ENCODE peak calls at places on chromosome 15, in seven cellular contexts. Y is MM.1S, M is lower leg skin, O is activated B cell treated with CpG ODN at 0.5 μM for 24 hours, S is heart left ventricle, E is colonic mucosa, I is mucosa of descending colon. G is an unnamed sample.
A peak's percentile ranks its signal among the peaks of the same experiment; 100 is the strongest.

GRCh38 chr15:25846377-25846776 is 16.8 kb downstream of the ATP10A start:
- DNase-seq in Y (no peak), M (no peak), O (no peak), S (no peak), E (no peak), I (no peak), G (no peak)

GRCh38 chr15:70466895-70467529 is 296.3 kb downstream of the UACA start:
- DNase-seq in Y (peak; percentile 78), M (peak; percentile 48), O (no peak), S (peak; percentile 39), E (peak; percentile 52), I (no peak), G (peak; percentile 60)

GRCh38 chr15:92819312-92820232 is 80.6 kb upstream of the CHD2 start:
- DNase-seq in Y (no peak), M (no peak), O (no peak), S (no peak), E (no peak), I (peak; percentile 25), G (no peak)

GRCh38 chr15:92915766-92916435 is 15.8 kb downstream of the CHD2 start:
- DNase-seq in Y (no peak), M (no peak), O (no peak), S (no peak), E (no peak), I (no peak), G (no peak)

GRCh38 chr15:100094127-100094510 is 247.7 kb downstream of the ADAMTS17 start:
- DNase-seq in Y (no peak), M (peak; percentile 3), O (no peak), S (no peak), E (no peak), I (no peak), G (no peak)

GRCh38 chr15:93036922-93037321 is 52.1 kb downstream of the RGMA start:
- DNase-seq in Y (no peak), M (no peak), O (no peak), S (no peak), E (no peak), I (no peak), G (no peak)

GRCh38 chr15:78061963-78062427 is 15.5 kb downstream of the TBC1D2B start:
- DNase-seq in Y (peak; percentile 82), M (no peak), O (no peak), S (no peak), E (no peak), I (no peak), G (no peak)

GRCh38 chr15:30865257-30865656 is 38.5 kb upstream of the FAN1 start:
- DNase-seq in Y (no peak), M (no peak), O (no peak), S (no peak), E (no peak), I (no peak), G (no peak)

GRCh38 chr15:92011611-92012367 is 158.3 kb downstream of the SLCO3A1 start:
- DNase-seq in Y (no peak), M (no peak), O (no peak), S (no peak), E (no peak), I (no peak), G (no peak)

GRCh38 chr15:35546581-35547381 is 816 bp upstream of the DPH6 start:
- DNase-seq in Y (no peak), M (peak; percentile 26), O (no peak), S (peak; percentile 24), E (peak; percentile 29), I (no peak), G (no peak)

GRCh38 chr15:59020321-59020720 is 32.9 kb downstream of the RNF111 start:
- DNase-seq in Y (no peak), M (no peak), O (no peak), S (no peak), E (no peak), I (no peak), G (no peak)

GRCh38 chr15:70099966-70100494 is 2.3 kb upstream of the TLE3 start:
- DNase-seq in Y (peak; percentile 68), M (no peak), O (no peak), S (no peak), E (no peak), I (no peak), G (no peak)

DNA sequence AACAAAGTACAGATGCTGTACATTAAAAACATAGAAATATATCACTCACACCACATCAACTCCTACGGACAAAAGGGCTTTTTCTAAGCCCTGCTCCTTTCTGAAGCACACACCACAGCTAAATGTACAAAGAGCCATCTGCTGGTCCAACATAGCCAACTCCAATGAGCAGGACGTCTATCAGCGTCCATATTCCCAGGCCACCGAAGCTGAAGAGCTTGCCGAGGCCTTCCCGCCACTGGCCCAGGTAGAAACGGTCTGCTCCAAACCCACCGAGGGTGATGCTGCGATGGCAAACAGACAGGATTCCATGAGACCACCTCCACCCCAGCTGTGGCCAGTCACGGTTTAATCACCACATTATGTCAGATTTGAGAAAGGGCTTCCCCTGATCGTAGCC is 9.8 kb downstream of the TM2D3 start:
- DNase-seq in Y (no peak), M (no peak), O (no peak), S (no peak), E (no peak), I (no peak), G (no peak)
- TF ChIP-seq CTCF in Y (peak; percentile 26), M (no peak), O (no peak), S (no peak), E (no peak), I (no peak), G (no peak)

DNA sequence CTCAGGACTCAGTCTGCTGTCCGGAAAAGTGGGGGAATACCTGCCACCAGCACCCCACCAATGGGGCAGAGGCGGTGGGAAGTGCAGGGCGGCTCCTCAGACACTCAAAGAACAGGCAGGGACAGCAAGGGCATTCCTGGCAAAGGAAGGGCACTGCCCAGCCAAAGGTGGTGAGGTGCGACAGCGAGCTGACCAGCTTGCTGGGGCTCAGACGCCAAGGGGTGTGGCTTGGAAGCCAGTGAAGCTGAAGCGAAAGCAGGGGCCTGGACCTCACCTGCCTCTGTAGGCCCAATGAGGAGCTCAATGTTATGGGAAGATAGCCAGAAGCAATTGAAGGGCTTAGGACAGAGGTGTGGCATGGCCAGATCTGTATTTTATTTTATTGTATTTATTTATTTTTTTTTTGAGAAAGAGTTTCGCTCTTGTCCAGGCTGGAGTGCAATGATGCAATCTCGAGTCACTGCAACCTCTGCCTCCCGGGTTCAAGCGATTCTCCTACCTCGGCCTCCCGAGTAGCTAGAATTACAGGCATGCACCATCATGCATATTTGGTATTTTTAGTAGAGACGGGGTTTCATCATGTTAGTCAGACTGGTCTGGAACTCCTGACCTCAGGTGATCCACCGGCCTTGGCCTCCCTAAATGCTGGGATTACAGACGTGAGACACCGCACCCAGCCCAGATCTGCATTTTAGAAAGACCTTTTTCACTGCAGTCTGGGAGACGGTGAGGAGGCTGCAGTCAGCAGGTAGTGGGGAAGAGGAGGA is 4.4 kb upstream of the LMAN1L start:
- DNase-seq in Y (no peak), M (no peak), O (no peak), S (no peak), E (peak; percentile 62), I (peak; percentile 82), G (no peak)
- TF ChIP-seq CTCF in Y (no peak), M (no peak), O (no peak), S (no peak), E (no peak), I (no peak), G (no peak)

DNA sequence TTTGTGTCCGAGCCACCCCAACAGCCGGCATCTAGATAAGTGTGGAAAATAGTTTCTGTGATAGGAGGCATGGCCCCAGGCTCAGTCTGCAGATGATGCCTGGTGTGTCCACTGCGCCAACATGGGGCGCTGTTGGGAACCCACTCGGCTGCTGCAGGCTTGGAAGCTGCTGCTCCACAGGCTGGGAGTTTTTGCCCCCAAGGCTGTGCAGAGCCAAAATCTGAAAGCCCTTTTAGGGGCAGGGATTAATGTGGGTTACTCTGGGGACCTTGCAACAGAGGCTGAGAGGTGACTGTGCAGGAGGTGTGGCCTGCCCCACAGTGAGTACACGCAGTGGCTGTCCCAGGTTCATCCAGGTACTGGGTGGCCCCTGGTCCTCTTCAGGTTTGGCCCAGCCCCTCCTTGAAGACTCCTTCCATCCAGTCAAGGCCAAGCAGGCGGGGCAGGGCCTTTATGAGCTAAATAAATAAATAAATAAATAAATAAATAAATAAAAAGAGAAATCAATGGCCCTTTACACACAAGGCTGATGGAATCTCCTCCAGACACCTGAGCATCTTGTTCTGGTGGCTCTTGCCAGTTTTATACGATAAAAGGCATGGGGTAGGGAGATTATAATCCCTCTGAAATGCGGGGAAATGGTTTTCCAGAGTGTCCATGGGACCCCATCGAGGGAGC is 73.8 kb downstream of the AAGAB start:
- DNase-seq in Y (no peak), M (no peak), O (no peak), S (no peak), E (no peak), I (peak; percentile 34), G (no peak)
- TF ChIP-seq CTCF in Y (no peak), M (no peak), O (no peak), S (no peak), E (no peak), I (no peak), G (no peak)

GRCh38 chr15:47473857-47474256 is 243.4 kb upstream of the SEMA6D start:
- DNase-seq in Y (no peak), M (peak; percentile 15), O (no peak), S (peak; percentile 76), E (no peak), I (no peak), G (no peak)
- TF ChIP-seq CTCF in Y (no peak), M (no peak), O (no peak), S (no peak), E (no peak), I (no peak), G (no peak)

DNA sequence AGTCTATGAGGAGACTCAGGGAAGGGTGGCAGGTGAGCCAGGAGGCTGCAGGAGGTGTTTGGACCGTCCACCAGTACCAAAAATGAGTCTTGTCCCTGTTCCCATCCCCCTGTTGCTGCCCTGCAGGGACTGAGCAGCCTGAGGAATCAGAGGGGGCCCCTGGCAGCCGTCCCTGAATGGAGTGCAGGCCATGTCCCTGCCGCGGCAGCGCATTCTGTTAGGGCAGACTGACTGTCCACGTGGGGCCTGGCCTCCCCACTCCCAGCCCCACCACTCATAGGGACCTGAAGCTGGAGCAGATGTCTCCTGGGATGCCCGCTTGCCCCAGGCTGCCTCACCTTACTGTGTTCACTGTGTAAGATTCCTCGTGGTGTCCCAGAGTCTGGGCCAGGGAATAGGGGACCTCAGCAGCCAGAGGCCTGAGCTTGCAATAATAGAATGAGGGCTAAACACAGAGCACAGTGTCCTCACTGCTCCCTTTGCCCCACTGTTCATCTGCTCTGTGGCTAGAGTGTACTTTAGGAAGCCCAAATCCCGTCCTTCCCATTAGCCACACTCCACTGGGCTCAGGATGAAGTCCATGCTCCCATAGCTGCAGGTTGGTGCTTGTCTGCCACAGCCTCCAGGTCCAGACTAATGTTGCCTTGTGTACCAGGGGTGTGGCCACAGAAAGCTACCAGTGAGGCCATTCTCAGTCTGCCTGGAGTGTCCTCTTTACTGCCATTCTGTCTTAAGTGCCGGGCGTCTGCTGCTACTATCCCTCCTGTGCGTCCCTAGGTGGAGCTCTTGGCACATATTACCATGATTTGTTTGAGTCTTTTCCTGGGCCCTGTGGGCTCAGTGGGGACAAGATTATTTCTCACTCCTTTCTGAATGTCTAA is 63.2 kb downstream of the HCN4 start:
- DNase-seq in Y (no peak), M (no peak), O (no peak), S (peak; percentile 47), E (peak; percentile 28), I (no peak), G (no peak)
- TF ChIP-seq CTCF in Y (peak; percentile 36), M (no peak), O (no peak), S (peak; percentile 57), E (peak; percentile 41), I (no peak), G (peak; percentile 74)

DNA sequence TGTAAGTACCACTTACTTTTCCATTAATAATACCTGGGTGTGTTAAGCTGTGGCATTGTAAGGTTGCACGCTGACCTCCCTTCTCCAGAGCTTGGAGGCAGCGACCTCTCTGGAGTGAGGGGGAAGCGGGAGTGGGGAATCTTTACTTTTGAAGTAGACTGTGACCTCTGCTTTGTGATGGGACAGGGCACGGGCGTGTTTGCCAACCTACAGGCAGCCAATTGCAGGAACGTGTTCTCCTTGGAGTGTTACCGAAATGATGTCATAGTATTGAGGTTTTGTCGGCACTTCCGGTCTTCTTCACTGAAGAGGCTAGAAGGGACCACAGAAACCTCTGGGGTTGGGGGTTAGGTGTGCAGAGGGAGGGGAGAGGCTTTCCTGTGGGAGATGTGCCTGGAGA is 227.3 kb upstream of the C2CD4B start:
- DNase-seq in Y (peak; percentile 28), M (no peak), O (no peak), S (no peak), E (peak; percentile 31), I (peak; percentile 50), G (no peak)
- TF ChIP-seq CTCF in Y (no peak), M (no peak), O (no peak), S (no peak), E (no peak), I (no peak), G (no peak)

G was measured in CD14-positive monocyte.